ENCODE peak calls at places on chromosomes 5 and 9, in five cellular contexts. One of them, this sample, is unnamed. For H3K4me1, the result is how much of the 10 kb centered on the place peaks cover.

GRCh38 chr5:68396722-68397121 is 181.2 kb downstream of the PIK3R1 start:
- DNase-seq in breast epithelium: no peak
- DNase-seq in CD8-positive, alpha-beta T cell: no peak
- DNase-seq in IMR-90: no peak
- DNase-seq in pancreas: peak
- DNase-seq in this sample: no peak

GRCh38 chr5:43602456-43602817 is 543 bp upstream of the NNT start:
- DNase-seq in breast epithelium: peak
- DNase-seq in CD8-positive, alpha-beta T cell: peak
- DNase-seq in IMR-90: peak
- DNase-seq in pancreas: peak
- DNase-seq in this sample: peak

GRCh38 chr5:168885324-168886120 is 306.4 kb upstream of the PANK3 start:
- DNase-seq in breast epithelium: no peak
- DNase-seq in CD8-positive, alpha-beta T cell: no peak
- DNase-seq in IMR-90: no peak
- DNase-seq in pancreas: no peak
- DNase-seq in this sample: no peak

GRCh38 chr9:121398374-121398773 is 28.3 kb upstream of the STOM start:
- DNase-seq in breast epithelium: peak
- DNase-seq in CD8-positive, alpha-beta T cell: no peak
- DNase-seq in IMR-90: peak
- DNase-seq in pancreas: no peak
- DNase-seq in this sample: no peak

GRCh38 chr9:129138476-129139232 is 27.4 kb downstream of the PTPA start:
- DNase-seq in breast epithelium: peak
- DNase-seq in CD8-positive, alpha-beta T cell: no peak
- DNase-seq in IMR-90: peak
- DNase-seq in pancreas: peak
- DNase-seq in this sample: peak

GRCh38 chr5:62475072-62475471 is 62.5 kb downstream of the IPO11 start:
- DNase-seq in breast epithelium: no peak
- DNase-seq in CD8-positive, alpha-beta T cell: no peak
- DNase-seq in IMR-90: peak
- DNase-seq in pancreas: no peak
- DNase-seq in this sample: no peak

GRCh38 chr5:62143268-62144229 is 162.5 kb upstream of the KIF2A start:
- DNase-seq in breast epithelium: no peak
- DNase-seq in CD8-positive, alpha-beta T cell: no peak
- DNase-seq in IMR-90: peak
- DNase-seq in pancreas: no peak
- DNase-seq in this sample: no peak

GRCh38 chr9:33436445-33436844 is 10.9 kb downstream of the AQP3 start:
- DNase-seq in breast epithelium: no peak
- DNase-seq in CD8-positive, alpha-beta T cell: no peak
- DNase-seq in IMR-90: no peak
- DNase-seq in pancreas: no peak
- DNase-seq in this sample: no peak

GRCh38 chr5:55510523-55510880 is 24.3 kb downstream of the PLPP1 start:
- DNase-seq in breast epithelium: no peak
- DNase-seq in CD8-positive, alpha-beta T cell: no peak
- DNase-seq in IMR-90: no peak
- DNase-seq in pancreas: no peak
- DNase-seq in this sample: no peak

GRCh38 chr5:150214289-150214688 is 24.4 kb downstream of the SLC6A7 start:
- DNase-seq in breast epithelium: no peak
- DNase-seq in CD8-positive, alpha-beta T cell: no peak
- DNase-seq in IMR-90: peak
- DNase-seq in pancreas: no peak
- DNase-seq in this sample: no peak

GRCh38 chr9:98598861-98599260 is 109.9 kb downstream of the GABBR2 start:
- DNase-seq in breast epithelium: no peak
- DNase-seq in CD8-positive, alpha-beta T cell: no peak
- DNase-seq in IMR-90: no peak
- DNase-seq in pancreas: no peak
- DNase-seq in this sample: no peak

GRCh38 chr9:133516256-133516960 is 8.4 kb downstream of the MYMK start:
- DNase-seq in breast epithelium: no peak
- DNase-seq in CD8-positive, alpha-beta T cell: no peak
- DNase-seq in IMR-90: no peak
- DNase-seq in pancreas: no peak
- DNase-seq in this sample: no peak

GRCh38 chr9:94156549-94157407 is 72.5 kb downstream of the PTPDC1 start:
- DNase-seq in breast epithelium: peak
- DNase-seq in CD8-positive, alpha-beta T cell: no peak
- DNase-seq in IMR-90: peak
- DNase-seq in pancreas: peak
- DNase-seq in this sample: peak

GRCh38 chr9:93120846-93121315 is 13.2 kb downstream of the NINJ1 start:
- DNase-seq in breast epithelium: no peak
- DNase-seq in CD8-positive, alpha-beta T cell: no peak
- DNase-seq in IMR-90: no peak
- DNase-seq in pancreas: peak
- DNase-seq in this sample: peak

GRCh38 chr5:107241841-107242240 is 428.9 kb downstream of the EFNA5 start:
- DNase-seq in breast epithelium: no peak
- DNase-seq in CD8-positive, alpha-beta T cell: no peak
- DNase-seq in IMR-90: no peak
- DNase-seq in pancreas: no peak
- DNase-seq in this sample: no peak

GRCh38 chr9:123860603-123861002 is 69.3 kb downstream of the DENND1A start:
- DNase-seq in breast epithelium: no peak
- DNase-seq in CD8-positive, alpha-beta T cell: no peak
- DNase-seq in IMR-90: no peak
- DNase-seq in pancreas: no peak
- DNase-seq in this sample: no peak

GRCh38 chr5:111830333-111830732 is 73.3 kb upstream of the NREP start:
- DNase-seq in breast epithelium: no peak
- DNase-seq in CD8-positive, alpha-beta T cell: no peak
- DNase-seq in IMR-90: peak
- DNase-seq in pancreas: no peak
- DNase-seq in this sample: no peak

GRCh38 chr5:119347574-119347973 is 8.2 kb upstream of the TNFAIP8 start:
- DNase-seq in breast epithelium: no peak
- DNase-seq in CD8-positive, alpha-beta T cell: no peak
- DNase-seq in IMR-90: no peak
- DNase-seq in pancreas: no peak
- DNase-seq in this sample: no peak

GRCh38 chr9:91658513-91659105 is 235.0 kb upstream of the NFIL3 start:
- DNase-seq in breast epithelium: no peak
- DNase-seq in CD8-positive, alpha-beta T cell: no peak
- DNase-seq in IMR-90: no peak
- DNase-seq in pancreas: no peak
- DNase-seq in this sample: no peak

GRCh38 chr5:116990010-116990409 is 415.4 kb upstream of the SEMA6A start:
- DNase-seq in breast epithelium: no peak
- DNase-seq in CD8-positive, alpha-beta T cell: no peak
- DNase-seq in IMR-90: no peak
- DNase-seq in pancreas: no peak
- DNase-seq in this sample: no peak

GRCh38 chr9:129312731-129313130 is 134.7 kb upstream of the IER5L start:
- DNase-seq in breast epithelium: no peak
- DNase-seq in CD8-positive, alpha-beta T cell: no peak
- DNase-seq in IMR-90: no peak
- DNase-seq in pancreas: peak
- DNase-seq in this sample: peak

GRCh38 chr5:139181835-139182452 is 16.2 kb downstream of the SIL1 start:
- DNase-seq in breast epithelium: peak
- DNase-seq in CD8-positive, alpha-beta T cell: no peak
- DNase-seq in IMR-90: peak
- DNase-seq in pancreas: no peak
- DNase-seq in this sample: no peak
- H3K4me1 ChIP-seq in breast epithelium: under half
- H3K4me1 ChIP-seq in CD8-positive, alpha-beta T cell: under half
- H3K4me1 ChIP-seq in IMR-90: under half
- H3K4me1 ChIP-seq in pancreas: half or more
- H3K4me1 ChIP-seq in this sample: half or more

GRCh38 chr5:146475906-146476305 is 28.8 kb downstream of the TCERG1 start:
- DNase-seq in breast epithelium: no peak
- DNase-seq in CD8-positive, alpha-beta T cell: no peak
- DNase-seq in IMR-90: peak
- DNase-seq in pancreas: no peak
- DNase-seq in this sample: no peak

GRCh38 chr5:146474040-146474439 is 26.9 kb downstream of the TCERG1 start:
- DNase-seq in breast epithelium: no peak
- DNase-seq in CD8-positive, alpha-beta T cell: no peak
- DNase-seq in IMR-90: no peak
- DNase-seq in pancreas: no peak
- DNase-seq in this sample: no peak

DNA sequence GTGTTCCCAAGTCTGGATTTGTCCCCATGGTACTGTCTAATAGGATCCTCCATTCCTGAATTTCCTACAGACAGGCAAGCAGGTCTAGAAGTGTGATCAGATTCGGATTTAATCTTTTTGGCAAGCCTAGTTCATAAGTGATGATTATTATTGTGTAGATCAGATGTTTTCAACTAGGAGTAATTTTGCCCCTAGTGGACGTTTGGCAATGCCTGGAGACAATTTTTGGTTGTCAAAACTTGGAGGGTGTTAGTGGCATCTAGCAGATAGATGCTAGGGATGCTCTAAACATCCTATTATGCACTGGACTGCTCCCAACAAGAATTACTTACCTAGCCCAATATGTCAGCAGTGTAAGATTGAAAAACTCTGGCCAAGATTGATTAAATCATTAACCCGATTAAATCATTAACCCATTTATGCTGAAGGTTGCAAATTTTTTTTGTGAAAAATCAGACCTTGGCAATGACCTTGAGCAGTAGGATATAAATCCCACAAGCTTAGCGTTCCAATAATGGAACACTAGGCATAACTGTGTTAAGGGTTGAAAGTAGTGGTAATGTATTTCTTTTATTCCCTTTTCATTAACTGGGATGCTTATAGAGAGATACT is 28.2 kb downstream of the TCERG1 start:
- DNase-seq in breast epithelium: no peak
- DNase-seq in CD8-positive, alpha-beta T cell: no peak
- DNase-seq in IMR-90: no peak
- DNase-seq in pancreas: no peak
- DNase-seq in this sample: no peak
- TF ChIP-seq CTCF in breast epithelium: no peak
- TF ChIP-seq CTCF in CD8-positive, alpha-beta T cell: peak
- TF ChIP-seq CTCF in IMR-90: peak
- TF ChIP-seq CTCF in pancreas: no peak
- TF ChIP-seq CTCF in this sample: peak

DNA sequence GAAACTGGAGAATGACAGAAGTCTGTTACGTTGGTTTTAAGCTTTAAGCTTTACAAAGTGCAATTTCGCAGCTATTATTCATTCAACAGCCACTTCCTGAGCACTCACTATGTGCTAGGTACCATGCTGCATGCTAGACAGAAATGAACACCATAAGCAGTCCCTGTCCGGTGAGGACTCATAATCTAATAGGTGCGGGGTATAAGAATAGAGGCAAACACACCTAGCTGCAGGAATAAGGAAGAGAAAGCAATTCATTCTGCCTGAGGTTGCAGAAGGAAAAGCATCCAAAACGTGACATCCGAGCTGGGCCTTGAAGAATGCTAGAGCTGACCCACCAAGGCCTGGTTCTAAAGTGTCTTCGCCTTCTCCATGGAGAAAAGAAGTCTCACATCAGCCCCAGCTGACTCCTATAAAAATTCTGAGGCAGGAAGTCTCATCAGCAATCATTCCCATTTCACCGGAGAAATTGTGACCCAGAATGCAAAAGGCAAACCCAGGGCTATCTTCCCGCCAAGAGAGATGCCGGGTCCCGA is 542 bp downstream of the FKBP15 start:
- DNase-seq in breast epithelium: no peak
- DNase-seq in CD8-positive, alpha-beta T cell: no peak
- DNase-seq in IMR-90: no peak
- DNase-seq in pancreas: no peak
- DNase-seq in this sample: no peak
- H3K4me1 ChIP-seq in breast epithelium: under half
- H3K4me1 ChIP-seq in CD8-positive, alpha-beta T cell: under half
- H3K4me1 ChIP-seq in IMR-90: under half
- H3K4me1 ChIP-seq in pancreas: under half
- H3K4me1 ChIP-seq in this sample: under half

DNA sequence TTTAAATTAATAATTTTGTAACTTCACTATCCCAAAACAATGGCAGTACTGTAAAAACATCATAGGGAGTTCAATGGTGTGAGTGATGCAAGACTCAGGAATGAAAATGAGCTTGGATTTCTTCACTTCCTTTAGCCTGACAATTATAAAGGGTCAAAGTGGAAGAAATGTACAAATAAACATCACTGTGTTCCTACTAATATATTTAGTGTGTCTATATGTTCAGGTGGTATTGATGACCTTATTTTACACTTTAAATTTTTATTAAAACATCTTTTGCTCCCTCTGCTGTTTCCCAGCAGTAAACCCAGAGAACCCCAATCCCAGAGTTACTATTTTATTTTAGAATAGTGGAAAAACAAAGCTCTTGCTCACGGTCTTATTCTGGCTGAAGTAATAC is 2.0 kb downstream of the LOX start:
- DNase-seq in breast epithelium: no peak
- DNase-seq in CD8-positive, alpha-beta T cell: no peak
- DNase-seq in IMR-90: no peak
- DNase-seq in pancreas: no peak
- DNase-seq in this sample: no peak
- TF ChIP-seq CTCF in breast epithelium: no peak
- TF ChIP-seq CTCF in CD8-positive, alpha-beta T cell: no peak
- TF ChIP-seq CTCF in IMR-90: no peak
- TF ChIP-seq CTCF in pancreas: no peak
- TF ChIP-seq CTCF in this sample: no peak

DNA sequence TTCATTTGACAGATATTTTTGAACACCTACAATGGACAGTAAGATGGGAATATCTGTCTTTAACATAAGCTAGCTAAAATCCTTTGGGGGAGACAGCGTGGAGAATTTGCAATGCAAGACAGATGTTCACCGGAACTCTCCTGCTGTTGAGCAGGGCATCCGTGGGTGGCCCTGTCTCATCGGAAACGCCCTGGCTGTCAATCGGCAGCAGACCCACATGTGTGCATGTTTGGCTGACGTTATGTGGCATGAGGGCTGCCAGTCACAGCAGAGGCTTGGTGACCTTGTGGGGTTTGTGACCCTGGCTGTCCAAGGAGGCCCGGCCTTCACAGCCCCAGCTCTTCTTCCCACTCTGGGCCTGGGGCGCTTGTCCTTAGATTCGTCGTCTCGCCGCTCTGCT is 129.7 kb upstream of the OTULINL start:
- DNase-seq in breast epithelium: no peak
- DNase-seq in CD8-positive, alpha-beta T cell: no peak
- DNase-seq in IMR-90: no peak
- DNase-seq in pancreas: no peak
- DNase-seq in this sample: no peak
- H3K4me1 ChIP-seq in breast epithelium: under half
- H3K4me1 ChIP-seq in CD8-positive, alpha-beta T cell: under half
- H3K4me1 ChIP-seq in IMR-90: under half
- H3K4me1 ChIP-seq in pancreas: under half
- H3K4me1 ChIP-seq in this sample: under half

GRCh38 chr9:114721491-114722362 is 39.7 kb upstream of the TEX48 start:
- DNase-seq in breast epithelium: no peak
- DNase-seq in CD8-positive, alpha-beta T cell: no peak
- DNase-seq in IMR-90: peak
- DNase-seq in pancreas: no peak
- DNase-seq in this sample: no peak
- TF ChIP-seq CTCF in breast epithelium: no peak
- TF ChIP-seq CTCF in CD8-positive, alpha-beta T cell: no peak
- TF ChIP-seq CTCF in IMR-90: no peak
- TF ChIP-seq CTCF in pancreas: no peak
- TF ChIP-seq CTCF in this sample: no peak